ENCODE peak calls at places on chromosomes 5 and 9, in four cellular contexts. M is neuronal stem cell, I is glutamatergic neuron, C is A172. Q is an unnamed sample.

GRCh38 chr5:139147743-139148079 is 50.5 kb downstream of the SIL1 start:
- DNase-seq in M (no peak), I (no peak), C (peak; percentile 70), Q (no peak)

GRCh38 chr9:16010221-16010620 is 457.4 kb downstream of the CCDC171 start:
- DNase-seq in M (no peak), I (no peak), C (no peak), Q (no peak)

GRCh38 chr5:66440202-66440680 is 156.0 kb upstream of the MAST4 start:
- DNase-seq in M (no peak), I (no peak), C (peak; percentile 88), Q (no peak)

GRCh38 chr5:121109817-121110216 is 645.7 kb downstream of the PRR16 start:
- DNase-seq in M (no peak), I (no peak), C (no peak), Q (no peak)

GRCh38 chr5:135718151-135718550 is 116.3 kb upstream of the SLC25A48 start:
- DNase-seq in M (no peak), I (no peak), C (peak; percentile 90), Q (no peak)

GRCh38 chr5:56852228-56853000 is 37.1 kb downstream of the MAP3K1 start:
- DNase-seq in M (no peak), I (no peak), C (peak; percentile 20), Q (no peak)

GRCh38 chr5:150503977-150504620 is 3.8 kb upstream of the NDST1 start:
- DNase-seq in M (no peak), I (no peak), C (peak; percentile 46), Q (peak; percentile 71)

GRCh38 chr9:81687521-81688261 is 1.7 kb downstream of the TLE1 start:
- DNase-seq in M (peak; percentile 59), I (peak; percentile 86), C (no peak), Q (peak; percentile 61)

GRCh38 chr5:139816566-139816965 is 21.0 kb downstream of the PSD2 start:
- DNase-seq in M (no peak), I (peak; percentile 3), C (no peak), Q (no peak)

GRCh38 chr5:134507495-134507894 is 18.0 kb upstream of the JADE2 start:
- DNase-seq in M (no peak), I (no peak), C (no peak), Q (no peak)